ENCODE peak calls at places on chromosomes 7 and 10, in seven cellular contexts. One of them, this sample, is unnamed.
A peak's percentile ranks its signal among the peaks of the same experiment; 100 is the strongest.

GRCh38 chr10:48317321-48317990 is 11.0 kb downstream of the MAPK8 start:
- DNase-seq in fibroblast of lung: peak; percentile 34
- DNase-seq in iris pigment epithelial cell: no peak
- DNase-seq in fibroblast of pulmonary artery: no peak
- DNase-seq in HCT116: no peak
- DNase-seq in mucosa of gallbladder: no peak
- DNase-seq in stimulated activated naive CD8-positive, alpha-beta T cell treated with anti-CD3 and anti-CD28 coated beads, Interleukin-15, amount 100 ng/mL, for 72 hours: no peak
- DNase-seq in this sample: no peak

GRCh38 chr10:67697646-67698245 is 1.8 kb upstream of the CTNNA3 start:
- DNase-seq in mucosa of gallbladder: no peak
- DNase-seq in iris pigment epithelial cell: peak; percentile 68
- DNase-seq in fibroblast of pulmonary artery: peak; percentile 74
- DNase-seq in HCT116: peak; percentile 41
- DNase-seq in fibroblast of lung: peak; percentile 47
- DNase-seq in stimulated activated naive CD8-positive, alpha-beta T cell treated with anti-CD3 and anti-CD28 coated beads, Interleukin-15, amount 100 ng/mL, for 72 hours: peak; percentile 6
- DNase-seq in this sample: peak; percentile 66

GRCh38 chr10:97708976-97709745 is 4.4 kb upstream of the MARVELD1 start:
- DNase-seq in HCT116: no peak
- DNase-seq in stimulated activated naive CD8-positive, alpha-beta T cell treated with anti-CD3 and anti-CD28 coated beads, Interleukin-15, amount 100 ng/mL, for 72 hours: no peak
- DNase-seq in fibroblast of pulmonary artery: peak; percentile 87
- DNase-seq in iris pigment epithelial cell: peak; percentile 81
- DNase-seq in fibroblast of lung: peak; percentile 81
- DNase-seq in mucosa of gallbladder: peak; percentile 84
- DNase-seq in this sample: peak; percentile 95

GRCh38 chr10:59865101-59865500 is 41.3 kb downstream of the CCDC6 start:
- DNase-seq in HCT116: peak; percentile 40
- DNase-seq in fibroblast of pulmonary artery: peak; percentile 33
- DNase-seq in fibroblast of lung: peak; percentile 36
- DNase-seq in stimulated activated naive CD8-positive, alpha-beta T cell treated with anti-CD3 and anti-CD28 coated beads, Interleukin-15, amount 100 ng/mL, for 72 hours: no peak
- DNase-seq in mucosa of gallbladder: peak; percentile 40
- DNase-seq in iris pigment epithelial cell: peak; percentile 65
- DNase-seq in this sample: peak; percentile 56

GRCh38 chr10:102832248-102832647 is 5.0 kb downstream of the CYP17A1 start:
- DNase-seq in iris pigment epithelial cell: no peak
- DNase-seq in fibroblast of lung: no peak
- DNase-seq in fibroblast of pulmonary artery: no peak
- DNase-seq in HCT116: no peak
- DNase-seq in mucosa of gallbladder: no peak
- DNase-seq in stimulated activated naive CD8-positive, alpha-beta T cell treated with anti-CD3 and anti-CD28 coated beads, Interleukin-15, amount 100 ng/mL, for 72 hours: no peak
- DNase-seq in this sample: no peak

GRCh38 chr7:128963327-128963757 is 25.6 kb downstream of the IRF5 start:
- DNase-seq in HCT116: no peak
- DNase-seq in fibroblast of lung: peak; percentile 28
- DNase-seq in iris pigment epithelial cell: peak; percentile 58
- DNase-seq in fibroblast of pulmonary artery: peak; percentile 3
- DNase-seq in stimulated activated naive CD8-positive, alpha-beta T cell treated with anti-CD3 and anti-CD28 coated beads, Interleukin-15, amount 100 ng/mL, for 72 hours: peak; percentile 37
- DNase-seq in mucosa of gallbladder: no peak
- DNase-seq in this sample: no peak

GRCh38 chr7:73342645-73343044 is 14.7 kb downstream of the FKBP6 start:
- DNase-seq in HCT116: peak; percentile 29
- DNase-seq in stimulated activated naive CD8-positive, alpha-beta T cell treated with anti-CD3 and anti-CD28 coated beads, Interleukin-15, amount 100 ng/mL, for 72 hours: no peak
- DNase-seq in fibroblast of pulmonary artery: peak; percentile 78
- DNase-seq in iris pigment epithelial cell: peak; percentile 67
- DNase-seq in fibroblast of lung: peak; percentile 45
- DNase-seq in mucosa of gallbladder: peak; percentile 34
- DNase-seq in this sample: peak; percentile 73

GRCh38 chr7:73992104-73992562 is 35.8 kb upstream of the ELN start:
- DNase-seq in HCT116: no peak
- DNase-seq in iris pigment epithelial cell: peak; percentile 78
- DNase-seq in stimulated activated naive CD8-positive, alpha-beta T cell treated with anti-CD3 and anti-CD28 coated beads, Interleukin-15, amount 100 ng/mL, for 72 hours: no peak
- DNase-seq in mucosa of gallbladder: peak; percentile 46
- DNase-seq in fibroblast of lung: peak; percentile 88
- DNase-seq in fibroblast of pulmonary artery: peak; percentile 79
- DNase-seq in this sample: peak; percentile 94

GRCh38 chr7:157503229-157503628 is 166.4 kb downstream of the DNAJB6 start:
- DNase-seq in mucosa of gallbladder: no peak
- DNase-seq in fibroblast of pulmonary artery: no peak
- DNase-seq in iris pigment epithelial cell: no peak
- DNase-seq in fibroblast of lung: no peak
- DNase-seq in HCT116: no peak
- DNase-seq in stimulated activated naive CD8-positive, alpha-beta T cell treated with anti-CD3 and anti-CD28 coated beads, Interleukin-15, amount 100 ng/mL, for 72 hours: no peak
- DNase-seq in this sample: no peak

GRCh38 chr10:58414270-58415041 is 29.2 kb downstream of the TFAM start:
- DNase-seq in fibroblast of pulmonary artery: peak; percentile 89
- DNase-seq in mucosa of gallbladder: no peak
- DNase-seq in stimulated activated naive CD8-positive, alpha-beta T cell treated with anti-CD3 and anti-CD28 coated beads, Interleukin-15, amount 100 ng/mL, for 72 hours: no peak
- DNase-seq in iris pigment epithelial cell: peak; percentile 73
- DNase-seq in HCT116: no peak
- DNase-seq in fibroblast of lung: peak; percentile 73
- DNase-seq in this sample: peak; percentile 92

GRCh38 chr7:76383089-76383944 is 24.5 kb upstream of the YWHAG start:
- DNase-seq in fibroblast of pulmonary artery: no peak
- DNase-seq in fibroblast of lung: peak; percentile 26
- DNase-seq in iris pigment epithelial cell: no peak
- DNase-seq in stimulated activated naive CD8-positive, alpha-beta T cell treated with anti-CD3 and anti-CD28 coated beads, Interleukin-15, amount 100 ng/mL, for 72 hours: no peak
- DNase-seq in mucosa of gallbladder: no peak
- DNase-seq in HCT116: peak; percentile 81
- DNase-seq in this sample: no peak

GRCh38 chr10:81885491-81885890 is 10.5 kb downstream of the NRG3 start:
- DNase-seq in mucosa of gallbladder: no peak
- DNase-seq in fibroblast of pulmonary artery: no peak
- DNase-seq in stimulated activated naive CD8-positive, alpha-beta T cell treated with anti-CD3 and anti-CD28 coated beads, Interleukin-15, amount 100 ng/mL, for 72 hours: no peak
- DNase-seq in fibroblast of lung: no peak
- DNase-seq in iris pigment epithelial cell: no peak
- DNase-seq in HCT116: no peak
- DNase-seq in this sample: no peak

GRCh38 chr10:94205370-94205930 is 157.3 kb downstream of the NOC3L start:
- DNase-seq in HCT116: no peak
- DNase-seq in iris pigment epithelial cell: peak; percentile 30
- DNase-seq in fibroblast of lung: peak; percentile 42
- DNase-seq in fibroblast of pulmonary artery: no peak
- DNase-seq in stimulated activated naive CD8-positive, alpha-beta T cell treated with anti-CD3 and anti-CD28 coated beads, Interleukin-15, amount 100 ng/mL, for 72 hours: no peak
- DNase-seq in mucosa of gallbladder: no peak
- DNase-seq in this sample: peak; percentile 30

GRCh38 chr7:25124485-25125136 is 449 bp downstream of the CYCS start:
- DNase-seq in stimulated activated naive CD8-positive, alpha-beta T cell treated with anti-CD3 and anti-CD28 coated beads, Interleukin-15, amount 100 ng/mL, for 72 hours: peak; percentile 26
- DNase-seq in HCT116: no peak
- DNase-seq in iris pigment epithelial cell: peak; percentile 31
- DNase-seq in fibroblast of lung: no peak
- DNase-seq in fibroblast of pulmonary artery: peak; percentile 37
- DNase-seq in mucosa of gallbladder: no peak
- DNase-seq in this sample: peak; percentile 37

GRCh38 chr10:133438711-133439273 is 14.4 kb upstream of the SPRN start:
- DNase-seq in stimulated activated naive CD8-positive, alpha-beta T cell treated with anti-CD3 and anti-CD28 coated beads, Interleukin-15, amount 100 ng/mL, for 72 hours: no peak
- DNase-seq in mucosa of gallbladder: peak; percentile 7
- DNase-seq in iris pigment epithelial cell: peak; percentile 37
- DNase-seq in fibroblast of pulmonary artery: peak; percentile 26
- DNase-seq in HCT116: peak; percentile 0
- DNase-seq in fibroblast of lung: no peak
- DNase-seq in this sample: peak; percentile 6

GRCh38 chr10:75100764-75101291 is 10.6 kb upstream of the SAMD8 start:
- DNase-seq in stimulated activated naive CD8-positive, alpha-beta T cell treated with anti-CD3 and anti-CD28 coated beads, Interleukin-15, amount 100 ng/mL, for 72 hours: no peak
- DNase-seq in HCT116: no peak
- DNase-seq in mucosa of gallbladder: no peak
- DNase-seq in iris pigment epithelial cell: no peak
- DNase-seq in fibroblast of pulmonary artery: no peak
- DNase-seq in fibroblast of lung: no peak
- DNase-seq in this sample: no peak

GRCh38 chr10:29223311-29223710 is 65.6 kb upstream of the LYZL1 start:
- DNase-seq in mucosa of gallbladder: no peak
- DNase-seq in stimulated activated naive CD8-positive, alpha-beta T cell treated with anti-CD3 and anti-CD28 coated beads, Interleukin-15, amount 100 ng/mL, for 72 hours: no peak
- DNase-seq in fibroblast of lung: no peak
- DNase-seq in fibroblast of pulmonary artery: no peak
- DNase-seq in iris pigment epithelial cell: no peak
- DNase-seq in HCT116: no peak
- DNase-seq in this sample: no peak

GRCh38 chr7:151982806-151983205 is 26.6 kb downstream of the GALNTL5 start:
- DNase-seq in iris pigment epithelial cell: no peak
- DNase-seq in fibroblast of lung: no peak
- DNase-seq in HCT116: no peak
- DNase-seq in mucosa of gallbladder: no peak
- DNase-seq in fibroblast of pulmonary artery: no peak
- DNase-seq in stimulated activated naive CD8-positive, alpha-beta T cell treated with anti-CD3 and anti-CD28 coated beads, Interleukin-15, amount 100 ng/mL, for 72 hours: no peak
- DNase-seq in this sample: no peak

GRCh38 chr7:144391823-144392255 is 11.7 kb downstream of the NOBOX start:
- DNase-seq in stimulated activated naive CD8-positive, alpha-beta T cell treated with anti-CD3 and anti-CD28 coated beads, Interleukin-15, amount 100 ng/mL, for 72 hours: peak; percentile 21
- DNase-seq in iris pigment epithelial cell: peak; percentile 54
- DNase-seq in fibroblast of pulmonary artery: peak; percentile 81
- DNase-seq in fibroblast of lung: peak; percentile 37
- DNase-seq in mucosa of gallbladder: no peak
- DNase-seq in HCT116: peak; percentile 54
- DNase-seq in this sample: peak; percentile 78

GRCh38 chr10:117933036-117933435 is 113.7 kb downstream of the RAB11FIP2 start:
- DNase-seq in iris pigment epithelial cell: peak; percentile 73
- DNase-seq in mucosa of gallbladder: no peak
- DNase-seq in stimulated activated naive CD8-positive, alpha-beta T cell treated with anti-CD3 and anti-CD28 coated beads, Interleukin-15, amount 100 ng/mL, for 72 hours: no peak
- DNase-seq in fibroblast of lung: peak; percentile 20
- DNase-seq in HCT116: no peak
- DNase-seq in fibroblast of pulmonary artery: no peak
- DNase-seq in this sample: no peak